ENCODE peak calls at places on chromosomes 11 and 22, in four cellular contexts. One of them, this sample, is unnamed.

GRCh38 chr22:35056486-35056885 is 9.5 kb upstream of the ISX start:
- DNase-seq in IMR-90: no peak
- DNase-seq in K562: no peak
- DNase-seq in GM12878: no peak
- DNase-seq in this sample: no peak

GRCh38 chr22:47165998-47166397 is 403.5 kb downstream of the TBC1D22A start:
- DNase-seq in GM12878: no peak
- DNase-seq in IMR-90: no peak
- DNase-seq in K562: no peak
- DNase-seq in this sample: no peak

GRCh38 chr11:66233301-66233700 is 35.1 kb upstream of the RAB1B start:
- DNase-seq in K562: no peak
- DNase-seq in GM12878: no peak
- DNase-seq in IMR-90: no peak
- DNase-seq in this sample: no peak

GRCh38 chr11:57427692-57428082 is 766 bp upstream of the SLC43A3 start:
- DNase-seq in IMR-90: peak
- DNase-seq in K562: no peak
- DNase-seq in GM12878: no peak
- DNase-seq in this sample: no peak

GRCh38 chr11:63212742-63213141 is 30.7 kb downstream of the SLC22A25 start:
- DNase-seq in GM12878: no peak
- DNase-seq in IMR-90: no peak
- DNase-seq in K562: peak
- DNase-seq in this sample: peak

GRCh38 chr11:133991101-133991500 is 34.3 kb upstream of the IGSF9B start:
- DNase-seq in IMR-90: no peak
- DNase-seq in GM12878: no peak
- DNase-seq in K562: no peak
- DNase-seq in this sample: no peak

GRCh38 chr11:91730071-91730470 is 494.5 kb upstream of the FAT3 start:
- DNase-seq in GM12878: no peak
- DNase-seq in IMR-90: no peak
- DNase-seq in K562: no peak
- DNase-seq in this sample: no peak

GRCh38 chr11:64874308-64874707 is 4.1 kb downstream of the EHD1 start:
- DNase-seq in GM12878: no peak
- DNase-seq in K562: no peak
- DNase-seq in IMR-90: peak
- DNase-seq in this sample: no peak

GRCh38 chr11:62713343-62713742 is 5.9 kb downstream of the GNG3 start:
- DNase-seq in K562: peak
- DNase-seq in GM12878: no peak
- DNase-seq in IMR-90: no peak
- DNase-seq in this sample: no peak

GRCh38 chr11:119320593-119321524 is 3.9 kb upstream of the MCAM start:
- DNase-seq in K562: peak
- DNase-seq in IMR-90: peak
- DNase-seq in GM12878: no peak
- DNase-seq in this sample: peak

GRCh38 chr11:62120466-62120865 is 3.3 kb upstream of the INCENP start:
- DNase-seq in K562: no peak
- DNase-seq in GM12878: no peak
- DNase-seq in IMR-90: no peak
- DNase-seq in this sample: no peak

GRCh38 chr11:75663808-75664207 is 5.0 kb downstream of the MAP6 start:
- DNase-seq in IMR-90: no peak
- DNase-seq in GM12878: no peak
- DNase-seq in K562: no peak
- DNase-seq in this sample: no peak

GRCh38 chr11:130102457-130103249 is 33.0 kb downstream of the APLP2 start:
- DNase-seq in K562: no peak
- DNase-seq in GM12878: no peak
- DNase-seq in IMR-90: no peak
- DNase-seq in this sample: no peak

GRCh38 chr11:126607374-126607773 is 251.9 kb downstream of the ST3GAL4 start:
- DNase-seq in GM12878: no peak
- DNase-seq in IMR-90: peak
- DNase-seq in K562: peak
- DNase-seq in this sample: peak

GRCh38 chr11:8333431-8334401 is 70.0 kb upstream of the LMO1 start:
- DNase-seq in IMR-90: no peak
- DNase-seq in GM12878: no peak
- DNase-seq in K562: peak
- DNase-seq in this sample: no peak

GRCh38 chr22:32655068-32655467 is 146.4 kb upstream of the TIMP3 start:
- DNase-seq in K562: no peak
- DNase-seq in GM12878: no peak
- DNase-seq in IMR-90: no peak
- DNase-seq in this sample: no peak

GRCh38 chr11:1473011-1473628 is 13.5 kb downstream of the MOB2 start:
- DNase-seq in GM12878: no peak
- DNase-seq in K562: no peak
- DNase-seq in IMR-90: no peak
- DNase-seq in this sample: no peak

GRCh38 chr11:62108017-62108750 is 15.6 kb upstream of the INCENP start:
- DNase-seq in K562: peak
- DNase-seq in GM12878: peak
- DNase-seq in IMR-90: peak
- DNase-seq in this sample: peak

GRCh38 chr11:43879789-43880639 is 617 bp upstream of the ALKBH3 start:
- DNase-seq in IMR-90: no peak
- DNase-seq in K562: no peak
- DNase-seq in GM12878: no peak
- DNase-seq in this sample: no peak

GRCh38 chr22:31947296-31947695 is 3.0 kb downstream of the YWHAH start:
- DNase-seq in IMR-90: no peak
- DNase-seq in K562: no peak
- DNase-seq in GM12878: no peak
- DNase-seq in this sample: peak

GRCh38 chr11:76698321-76699043 is 27.9 kb upstream of the LRRC32 start:
- DNase-seq in K562: peak
- DNase-seq in IMR-90: no peak
- DNase-seq in GM12878: no peak
- DNase-seq in this sample: no peak

GRCh38 chr11:85805387-85805786 is 5.6 kb downstream of the SYTL2 start:
- DNase-seq in K562: no peak
- DNase-seq in GM12878: no peak
- DNase-seq in IMR-90: peak
- DNase-seq in this sample: no peak

GRCh38 chr11:12237381-12237784 is 127.0 kb downstream of the MICAL2 start:
- DNase-seq in K562: no peak
- DNase-seq in IMR-90: no peak
- DNase-seq in GM12878: no peak
- DNase-seq in this sample: no peak

GRCh38 chr11:101321222-101321621 is 191.6 kb upstream of the PGR start:
- DNase-seq in GM12878: no peak
- DNase-seq in IMR-90: no peak
- DNase-seq in K562: no peak
- DNase-seq in this sample: no peak

GRCh38 chr11:86207413-86207812 is 37.1 kb upstream of the EED start:
- DNase-seq in K562: no peak
- DNase-seq in GM12878: no peak
- DNase-seq in IMR-90: no peak
- DNase-seq in this sample: no peak

GRCh38 chr11:82701847-82702520 is 31.7 kb downstream of the FAM181B start:
- DNase-seq in IMR-90: peak
- DNase-seq in K562: peak
- DNase-seq in GM12878: no peak
- DNase-seq in this sample: peak

GRCh38 chr11:34342008-34342533 is 15.7 kb downstream of the ABTB2 start:
- DNase-seq in K562: no peak
- DNase-seq in GM12878: no peak
- DNase-seq in IMR-90: peak
- DNase-seq in this sample: no peak

GRCh38 chr11:123409886-123410549 is 20.1 kb upstream of the GRAMD1B start:
- DNase-seq in K562: no peak
- DNase-seq in GM12878: no peak
- DNase-seq in IMR-90: no peak
- DNase-seq in this sample: no peak

GRCh38 chr11:88418508-88418907 is 81.0 kb upstream of the CTSC start:
- DNase-seq in K562: no peak
- DNase-seq in GM12878: no peak
- DNase-seq in IMR-90: no peak
- DNase-seq in this sample: no peak

GRCh38 chr11:61445535-61445934 is 15.6 kb downstream of the SDHAF2 start:
- DNase-seq in K562: no peak
- DNase-seq in GM12878: no peak
- DNase-seq in IMR-90: peak
- DNase-seq in this sample: no peak

GRCh38 chr11:57214494-57214893 is 22.6 kb downstream of the APLNR start:
- DNase-seq in IMR-90: peak
- DNase-seq in K562: no peak
- DNase-seq in GM12878: no peak
- DNase-seq in this sample: no peak

GRCh38 chr11:87143663-87144062 is 105.9 kb downstream of the TMEM135 start:
- DNase-seq in GM12878: no peak
- DNase-seq in K562: no peak
- DNase-seq in IMR-90: no peak
- DNase-seq in this sample: no peak

GRCh38 chr11:120207517-120207916 is 3.3 kb upstream of the OAF start:
- DNase-seq in GM12878: no peak
- DNase-seq in K562: no peak
- DNase-seq in IMR-90: no peak
- DNase-seq in this sample: no peak

GRCh38 chr22:22098457-22099193 is 116.0 kb upstream of the TOP3B start:
- DNase-seq in GM12878: peak
- DNase-seq in IMR-90: no peak
- DNase-seq in K562: no peak
- DNase-seq in this sample: no peak

DNA sequence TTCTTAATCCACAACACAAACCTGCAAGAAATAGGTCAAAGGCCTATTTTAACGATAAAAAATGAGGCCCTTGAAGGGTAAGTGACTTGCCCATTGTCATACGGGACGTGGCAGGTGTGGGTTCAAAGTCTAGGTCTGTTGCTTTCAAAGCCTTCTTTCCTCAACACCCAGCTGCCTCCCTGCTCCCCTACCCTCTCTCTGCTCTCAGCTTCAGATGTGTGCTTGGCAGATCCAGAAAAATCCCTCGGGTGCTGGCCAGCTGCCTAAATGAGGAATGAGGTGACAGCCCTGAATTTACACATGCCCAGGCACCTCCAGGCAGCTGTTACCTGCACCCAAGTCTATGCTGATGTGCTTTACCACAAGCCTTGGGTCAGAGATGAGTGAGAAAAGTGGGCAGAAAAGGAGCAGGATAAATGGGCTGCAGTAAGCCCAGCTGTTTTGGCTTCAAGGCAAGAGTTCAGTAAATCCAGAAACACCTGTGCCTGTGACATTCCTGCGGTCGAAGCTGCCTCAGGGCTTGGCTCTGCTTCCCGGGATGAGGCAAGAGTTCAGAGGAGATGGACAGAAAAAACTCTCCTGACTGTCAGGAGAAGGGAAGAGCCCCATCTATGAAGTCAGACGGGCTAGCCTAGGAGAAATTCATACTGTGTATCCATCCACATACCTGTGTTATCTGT is 49.9 kb upstream of the LDLRAD3 start:
- DNase-seq in GM12878: no peak
- DNase-seq in K562: no peak
- DNase-seq in IMR-90: peak
- DNase-seq in this sample: no peak
- TF ChIP-seq FOS in GM12878: no peak
- TF ChIP-seq FOS in K562: no peak
- TF ChIP-seq FOS in IMR-90: no peak
- TF ChIP-seq FOS in this sample: no peak

DNA sequence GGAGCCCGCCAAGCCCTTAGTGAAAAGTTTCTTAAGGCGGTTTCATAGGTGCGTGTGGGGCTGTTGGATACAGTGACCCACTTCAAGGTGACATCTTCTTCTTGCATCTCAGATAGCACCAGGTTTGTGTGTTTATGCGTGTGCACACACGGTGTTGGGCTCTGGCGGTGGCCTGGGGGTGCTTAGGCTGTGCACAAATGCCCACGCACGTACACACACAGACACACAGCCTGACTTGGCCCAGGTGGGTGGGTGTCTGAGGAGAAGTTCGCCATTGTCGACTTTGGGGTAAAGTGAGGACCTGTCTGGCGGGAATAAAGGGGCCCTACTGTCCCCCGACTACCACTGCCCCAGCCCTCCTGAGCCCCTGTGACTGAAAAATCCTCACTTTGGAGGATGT is 103.8 kb downstream of the KCNQ1 start:
- DNase-seq in K562: no peak
- DNase-seq in IMR-90: no peak
- DNase-seq in GM12878: no peak
- DNase-seq in this sample: no peak
- TF ChIP-seq POLR2A in K562: no peak
- TF ChIP-seq POLR2A in IMR-90: no peak
- TF ChIP-seq POLR2A in GM12878: no peak
- TF ChIP-seq POLR2A in this sample: no peak

DNA sequence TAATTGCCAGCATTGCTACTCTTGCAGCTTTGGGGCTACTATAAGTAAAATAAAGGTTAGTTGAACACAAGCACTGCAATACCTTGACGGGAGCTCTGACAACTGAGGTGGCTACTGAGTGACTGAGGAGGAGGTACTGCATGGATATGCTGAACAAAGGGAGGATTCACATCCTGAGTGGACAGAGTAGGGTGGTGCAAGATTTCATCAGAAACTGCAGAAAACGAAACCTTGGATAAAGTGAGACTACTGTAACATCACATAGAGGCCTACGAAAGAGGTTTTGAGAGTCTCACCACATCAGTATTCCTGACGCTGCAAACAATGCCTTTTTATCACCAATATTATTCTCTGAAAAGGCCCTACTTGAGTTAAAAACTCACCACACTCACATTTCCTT is 3.8 kb upstream of the GPR83 start:
- DNase-seq in IMR-90: no peak
- DNase-seq in GM12878: no peak
- DNase-seq in K562: no peak
- DNase-seq in this sample: no peak
- TF ChIP-seq FOS in IMR-90: no peak
- TF ChIP-seq FOS in GM12878: no peak
- TF ChIP-seq FOS in K562: no peak
- TF ChIP-seq FOS in this sample: no peak

DNA sequence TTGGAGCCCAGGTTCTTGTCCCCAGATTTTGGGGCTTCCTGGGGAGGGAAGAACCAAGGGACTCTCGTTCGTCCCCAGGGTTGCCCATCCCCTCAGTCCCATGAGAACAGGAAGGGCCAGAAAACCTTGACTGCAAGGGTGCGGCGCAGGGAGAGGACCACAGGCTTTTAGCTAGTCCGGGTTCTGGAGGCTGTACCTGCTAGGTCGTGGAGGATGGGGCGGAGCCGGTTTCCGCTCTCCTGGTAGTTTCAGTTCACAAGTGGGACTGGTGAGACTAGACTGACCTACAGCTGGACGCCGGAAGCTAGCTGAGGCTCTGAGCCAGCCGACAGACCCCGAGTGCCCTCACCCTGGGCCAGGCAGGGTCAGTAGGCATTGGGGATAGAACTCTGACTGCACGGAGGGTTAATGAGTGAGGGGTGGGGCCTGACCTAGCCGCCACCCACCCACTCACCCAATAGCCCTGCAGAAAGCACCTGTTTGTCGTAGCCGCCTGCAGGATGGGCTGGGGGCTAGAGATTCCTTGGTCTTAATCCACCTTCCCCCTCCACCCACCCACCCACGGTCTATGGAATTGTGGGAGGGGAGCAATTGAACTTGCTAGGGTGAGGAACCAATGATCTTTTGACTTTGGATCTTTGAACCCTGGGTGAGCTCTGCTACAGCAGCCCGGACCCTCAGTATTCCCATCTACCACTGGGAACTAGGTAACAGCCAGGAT is 1.5 kb downstream of the MAFF start:
- DNase-seq in K562: peak
- DNase-seq in IMR-90: peak
- DNase-seq in GM12878: no peak
- DNase-seq in this sample: peak
- TF ChIP-seq POLR2A in K562: no peak
- TF ChIP-seq POLR2A in IMR-90: no peak
- TF ChIP-seq POLR2A in GM12878: no peak
- TF ChIP-seq POLR2A in this sample: no peak